ENCODE peak calls at places on chromosomes 3 and 15, in eight cellular contexts. P is fibroblast of lung; F is ureter; O is choroid plexus epithelial cell; L is central memory CD4-positive, alpha-beta T cell; Q is GM18507; E is H9; J is Daoy. B is an unnamed sample.

GRCh38 chr15:58308742-58309355 is 122.9 kb upstream of the LIPC start:
- DNase-seq in P (no peak), J (no peak), F (no peak), Q (no peak), E (no peak), L (no peak), O (no peak), B (peak)

GRCh38 chr3:112650472-112650871 is 9.5 kb upstream of the CCDC80 start:
- DNase-seq in J (no peak), O (peak), P (peak), F (no peak), E (no peak), Q (no peak), L (no peak), B (no peak)

GRCh38 chr15:86236721-86237121 is 157.1 kb downstream of the AGBL1 start:
- DNase-seq in Q (no peak), L (no peak), F (no peak), O (no peak), E (peak), P (no peak), J (no peak), B (no peak)

GRCh38 chr3:152159328-152159727 is 109.4 kb upstream of the MBNL1 start:
- DNase-seq in Q (no peak), O (peak), E (no peak), J (peak), P (peak), L (no peak), F (no peak), B (no peak)

GRCh38 chr15:99431661-99432091 is 134.1 kb upstream of the MEF2A start:
- DNase-seq in O (no peak), J (no peak), Q (no peak), P (no peak), L (no peak), F (no peak), E (no peak), B (no peak)

GRCh38 chr3:68088216-68088615 is 433.8 kb upstream of the SUCLG2 start:
- DNase-seq in O (no peak), F (no peak), P (no peak), J (no peak), Q (no peak), L (peak), E (no peak), B (no peak)

GRCh38 chr15:39084683-39085530 is 496.0 kb upstream of the THBS1 start:
- DNase-seq in L (no peak), F (peak), Q (no peak), J (peak), E (no peak), P (peak), O (peak), B (no peak)

GRCh38 chr3:108100906-108101305 is 10.1 kb upstream of the CD47 start:
- DNase-seq in F (no peak), E (no peak), J (no peak), O (no peak), L (peak), Q (peak), P (no peak), B (no peak)

GRCh38 chr3:85433334-85433733 is 474.5 kb downstream of the CADM2 start:
- DNase-seq in J (no peak), E (no peak), F (no peak), L (no peak), P (peak), Q (no peak), O (peak), B (no peak)

GRCh38 chr15:63135804-63136203 is 14.1 kb downstream of the LACTB start:
- DNase-seq in O (peak), Q (no peak), L (no peak), E (no peak), F (no peak), J (peak), P (peak), B (no peak)

GRCh38 chr3:64079369-64080160 is 56.3 kb upstream of the PSMD6 start:
- DNase-seq in P (no peak), F (no peak), E (no peak), O (no peak), J (no peak), L (no peak), Q (no peak), B (no peak)

GRCh38 chr3:25783661-25784512 is 644 bp upstream of the NGLY1 start:
- DNase-seq in O (peak), J (peak), L (no peak), F (no peak), P (peak), Q (no peak), E (peak), B (peak)

GRCh38 chr3:39910828-39911464 is 101.5 kb downstream of the MYRIP start:
- DNase-seq in E (no peak), L (no peak), O (no peak), F (no peak), J (no peak), P (peak), Q (no peak), B (no peak)

GRCh38 chr3:63593779-63594178 is 58.7 kb upstream of the SNTN start:
- DNase-seq in J (no peak), L (no peak), E (no peak), Q (no peak), F (no peak), P (no peak), O (no peak), B (no peak)

GRCh38 chr3:193962986-193963683 is 172.8 kb upstream of the HES1 start:
- DNase-seq in F (no peak), O (no peak), E (no peak), P (peak), L (no peak), J (no peak), Q (no peak), B (no peak)

GRCh38 chr15:100241572-100242479 is 99.9 kb downstream of the ADAMTS17 start:
- DNase-seq in L (no peak), Q (no peak), E (peak), J (peak), F (no peak), P (peak), O (peak), B (no peak)

B was measured in A673.